ENCODE peak calls at places on chromosome 17, in ten cellular contexts. One of them, this sample, is unnamed.

GRCh38 chr17:46163316-46163715 is 29.9 kb downstream of the KANSL1 start:
- DNase-seq in neural progenitor cell: no peak
- DNase-seq in upper lobe of left lung: no peak
- DNase-seq in upper lobe of right lung: no peak
- DNase-seq in colonic mucosa: no peak
- DNase-seq in heart right ventricle: no peak
- DNase-seq in bronchial epithelial cell: peak; percentile 84
- DNase-seq in AG09309: no peak
- DNase-seq in heart left ventricle: no peak
- DNase-seq in breast epithelium: no peak
- DNase-seq in this sample: no peak

GRCh38 chr17:44555056-44555455 is 2.2 kb upstream of the FZD2 start:
- DNase-seq in neural progenitor cell: no peak
- DNase-seq in upper lobe of left lung: no peak
- DNase-seq in upper lobe of right lung: no peak
- DNase-seq in colonic mucosa: no peak
- DNase-seq in heart right ventricle: no peak
- DNase-seq in bronchial epithelial cell: no peak
- DNase-seq in AG09309: no peak
- DNase-seq in heart left ventricle: no peak
- DNase-seq in breast epithelium: no peak
- DNase-seq in this sample: no peak

GRCh38 chr17:19757536-19758180 is 9.6 kb upstream of the ALDH3A1 start:
- DNase-seq in neural progenitor cell: no peak
- DNase-seq in upper lobe of left lung: no peak
- DNase-seq in upper lobe of right lung: no peak
- DNase-seq in colonic mucosa: no peak
- DNase-seq in heart right ventricle: no peak
- DNase-seq in bronchial epithelial cell: no peak
- DNase-seq in AG09309: no peak
- DNase-seq in heart left ventricle: no peak
- DNase-seq in breast epithelium: no peak
- DNase-seq in this sample: no peak

GRCh38 chr17:694239-694638 is 20.4 kb downstream of the VPS53 start:
- DNase-seq in neural progenitor cell: no peak
- DNase-seq in upper lobe of left lung: no peak
- DNase-seq in upper lobe of right lung: no peak
- DNase-seq in colonic mucosa: no peak
- DNase-seq in heart right ventricle: no peak
- DNase-seq in bronchial epithelial cell: peak; percentile 98
- DNase-seq in AG09309: peak; percentile 95
- DNase-seq in heart left ventricle: no peak
- DNase-seq in breast epithelium: no peak
- DNase-seq in this sample: peak; percentile 97

GRCh38 chr17:83154311-83155127 is 75.1 kb downstream of the METRNL start:
- DNase-seq in neural progenitor cell: no peak
- DNase-seq in upper lobe of left lung: no peak
- DNase-seq in upper lobe of right lung: peak; percentile 54
- DNase-seq in colonic mucosa: no peak
- DNase-seq in heart right ventricle: no peak
- DNase-seq in bronchial epithelial cell: no peak
- DNase-seq in AG09309: no peak
- DNase-seq in heart left ventricle: no peak
- DNase-seq in breast epithelium: peak; percentile 25
- DNase-seq in this sample: no peak

GRCh38 chr17:58617563-58617962 is 74.3 kb downstream of the TEX14 start:
- DNase-seq in neural progenitor cell: no peak
- DNase-seq in upper lobe of left lung: no peak
- DNase-seq in upper lobe of right lung: no peak
- DNase-seq in colonic mucosa: no peak
- DNase-seq in heart right ventricle: no peak
- DNase-seq in bronchial epithelial cell: no peak
- DNase-seq in AG09309: no peak
- DNase-seq in heart left ventricle: no peak
- DNase-seq in breast epithelium: no peak
- DNase-seq in this sample: no peak

GRCh38 chr17:78805301-78805700 is 23.2 kb upstream of the CYTH1 start:
- DNase-seq in neural progenitor cell: no peak
- DNase-seq in upper lobe of left lung: no peak
- DNase-seq in upper lobe of right lung: no peak
- DNase-seq in colonic mucosa: no peak
- DNase-seq in heart right ventricle: no peak
- DNase-seq in bronchial epithelial cell: no peak
- DNase-seq in AG09309: no peak
- DNase-seq in heart left ventricle: no peak
- DNase-seq in breast epithelium: no peak
- DNase-seq in this sample: no peak

GRCh38 chr17:73643012-73643845 is 1.0 kb downstream of the SDK2 start:
- DNase-seq in neural progenitor cell: peak; percentile 71
- DNase-seq in upper lobe of left lung: no peak
- DNase-seq in upper lobe of right lung: peak; percentile 71
- DNase-seq in colonic mucosa: peak; percentile 47
- DNase-seq in heart right ventricle: peak; percentile 34
- DNase-seq in bronchial epithelial cell: peak; percentile 25
- DNase-seq in AG09309: no peak
- DNase-seq in heart left ventricle: peak; percentile 56
- DNase-seq in breast epithelium: no peak
- DNase-seq in this sample: no peak

GRCh38 chr17:59829217-59830006 is 63.3 kb downstream of the TUBD1 start:
- DNase-seq in neural progenitor cell: no peak
- DNase-seq in upper lobe of left lung: no peak
- DNase-seq in upper lobe of right lung: no peak
- DNase-seq in colonic mucosa: peak; percentile 79
- DNase-seq in heart right ventricle: no peak
- DNase-seq in bronchial epithelial cell: peak; percentile 100
- DNase-seq in AG09309: peak; percentile 98
- DNase-seq in heart left ventricle: no peak
- DNase-seq in breast epithelium: no peak
- DNase-seq in this sample: peak; percentile 99

GRCh38 chr17:82486186-82487084 is 27.9 kb downstream of the NARF start:
- DNase-seq in neural progenitor cell: no peak
- DNase-seq in upper lobe of left lung: no peak
- DNase-seq in upper lobe of right lung: no peak
- DNase-seq in colonic mucosa: peak; percentile 32
- DNase-seq in heart right ventricle: no peak
- DNase-seq in bronchial epithelial cell: no peak
- DNase-seq in AG09309: no peak
- DNase-seq in heart left ventricle: no peak
- DNase-seq in breast epithelium: no peak
- DNase-seq in this sample: no peak

GRCh38 chr17:82031303-82031884 is at the start of gene RAC3:
- DNase-seq in neural progenitor cell: peak; percentile 91
- DNase-seq in upper lobe of left lung: no peak
- DNase-seq in upper lobe of right lung: no peak
- DNase-seq in colonic mucosa: no peak
- DNase-seq in heart right ventricle: no peak
- DNase-seq in bronchial epithelial cell: no peak
- DNase-seq in AG09309: no peak
- DNase-seq in heart left ventricle: no peak
- DNase-seq in breast epithelium: no peak
- DNase-seq in this sample: peak; percentile 41

GRCh38 chr17:12256380-12256995 is 235.8 kb downstream of the MAP2K4 start:
- DNase-seq in neural progenitor cell: peak; percentile 64
- DNase-seq in upper lobe of left lung: no peak
- DNase-seq in upper lobe of right lung: no peak
- DNase-seq in colonic mucosa: peak; percentile 35
- DNase-seq in heart right ventricle: no peak
- DNase-seq in bronchial epithelial cell: peak; percentile 49
- DNase-seq in AG09309: peak; percentile 43
- DNase-seq in heart left ventricle: peak; percentile 43
- DNase-seq in breast epithelium: no peak
- DNase-seq in this sample: peak; percentile 83

GRCh38 chr17:45338996-45339535 is 22.2 kb upstream of the MAP3K14 start:
- DNase-seq in neural progenitor cell: no peak
- DNase-seq in upper lobe of left lung: no peak
- DNase-seq in upper lobe of right lung: peak; percentile 29
- DNase-seq in colonic mucosa: no peak
- DNase-seq in heart right ventricle: no peak
- DNase-seq in bronchial epithelial cell: no peak
- DNase-seq in AG09309: no peak
- DNase-seq in heart left ventricle: no peak
- DNase-seq in breast epithelium: peak; percentile 42
- DNase-seq in this sample: no peak

GRCh38 chr17:75430159-75430748 is 24.8 kb upstream of the GRB2 start:
- DNase-seq in neural progenitor cell: peak; percentile 87
- DNase-seq in upper lobe of left lung: no peak
- DNase-seq in upper lobe of right lung: no peak
- DNase-seq in colonic mucosa: no peak
- DNase-seq in heart right ventricle: no peak
- DNase-seq in bronchial epithelial cell: no peak
- DNase-seq in AG09309: no peak
- DNase-seq in heart left ventricle: no peak
- DNase-seq in breast epithelium: no peak
- DNase-seq in this sample: peak; percentile 63

GRCh38 chr17:16924701-16925440 is 47.0 kb downstream of the TNFRSF13B start:
- DNase-seq in neural progenitor cell: no peak
- DNase-seq in upper lobe of left lung: peak; percentile 3
- DNase-seq in upper lobe of right lung: peak; percentile 46
- DNase-seq in colonic mucosa: no peak
- DNase-seq in heart right ventricle: no peak
- DNase-seq in bronchial epithelial cell: no peak
- DNase-seq in AG09309: no peak
- DNase-seq in heart left ventricle: no peak
- DNase-seq in breast epithelium: peak; percentile 33
- DNase-seq in this sample: no peak

GRCh38 chr17:16920628-16921020 is 51.3 kb downstream of the TNFRSF13B start:
- DNase-seq in neural progenitor cell: no peak
- DNase-seq in upper lobe of left lung: no peak
- DNase-seq in upper lobe of right lung: peak; percentile 42
- DNase-seq in colonic mucosa: no peak
- DNase-seq in heart right ventricle: no peak
- DNase-seq in bronchial epithelial cell: no peak
- DNase-seq in AG09309: no peak
- DNase-seq in heart left ventricle: no peak
- DNase-seq in breast epithelium: peak; percentile 17
- DNase-seq in this sample: no peak

GRCh38 chr17:16923904-16924700 is 47.8 kb downstream of the TNFRSF13B start:
- DNase-seq in neural progenitor cell: no peak
- DNase-seq in upper lobe of left lung: peak; percentile 17
- DNase-seq in upper lobe of right lung: peak; percentile 49
- DNase-seq in colonic mucosa: no peak
- DNase-seq in heart right ventricle: no peak
- DNase-seq in bronchial epithelial cell: no peak
- DNase-seq in AG09309: no peak
- DNase-seq in heart left ventricle: no peak
- DNase-seq in breast epithelium: peak; percentile 31
- DNase-seq in this sample: no peak

GRCh38 chr17:16923097-16923903 is 48.6 kb downstream of the TNFRSF13B start:
- DNase-seq in neural progenitor cell: no peak
- DNase-seq in upper lobe of left lung: peak; percentile 20
- DNase-seq in upper lobe of right lung: peak; percentile 53
- DNase-seq in colonic mucosa: no peak
- DNase-seq in heart right ventricle: no peak
- DNase-seq in bronchial epithelial cell: no peak
- DNase-seq in AG09309: no peak
- DNase-seq in heart left ventricle: no peak
- DNase-seq in breast epithelium: peak; percentile 39
- DNase-seq in this sample: no peak

GRCh38 chr17:16922386-16923096 is 49.4 kb downstream of the TNFRSF13B start:
- DNase-seq in neural progenitor cell: no peak
- DNase-seq in upper lobe of left lung: peak; percentile 31
- DNase-seq in upper lobe of right lung: peak; percentile 45
- DNase-seq in colonic mucosa: no peak
- DNase-seq in heart right ventricle: no peak
- DNase-seq in bronchial epithelial cell: peak; percentile 44
- DNase-seq in AG09309: no peak
- DNase-seq in heart left ventricle: no peak
- DNase-seq in breast epithelium: no peak
- DNase-seq in this sample: peak; percentile 33
- TF ChIP-seq CTCF in neural progenitor cell: no peak
- TF ChIP-seq CTCF in upper lobe of left lung: no peak
- TF ChIP-seq CTCF in upper lobe of right lung: peak; percentile 9
- TF ChIP-seq CTCF in colonic mucosa: no peak
- TF ChIP-seq CTCF in heart right ventricle: no peak
- TF ChIP-seq CTCF in bronchial epithelial cell: peak; percentile 16
- TF ChIP-seq CTCF in AG09309: peak; percentile 11
- TF ChIP-seq CTCF in heart left ventricle: no peak
- TF ChIP-seq CTCF in breast epithelium: no peak
- TF ChIP-seq CTCF in this sample: peak; percentile 29

GRCh38 chr17:63434951-63435571 is 11.0 kb downstream of the CYB561 start:
- DNase-seq in neural progenitor cell: no peak
- DNase-seq in upper lobe of left lung: peak; percentile 92
- DNase-seq in upper lobe of right lung: peak; percentile 91
- DNase-seq in colonic mucosa: peak; percentile 88
- DNase-seq in heart right ventricle: peak; percentile 79
- DNase-seq in bronchial epithelial cell: peak; percentile 76
- DNase-seq in AG09309: no peak
- DNase-seq in heart left ventricle: peak; percentile 81
- DNase-seq in breast epithelium: peak; percentile 90
- DNase-seq in this sample: no peak
- H3K4me3 ChIP-seq in neural progenitor cell: no peak overlapping the region
- H3K4me3 ChIP-seq in upper lobe of left lung: no peak overlapping the region
- H3K4me3 ChIP-seq in upper lobe of right lung: no peak overlapping the region
- H3K4me3 ChIP-seq in colonic mucosa: no peak overlapping the region
- H3K4me3 ChIP-seq in heart right ventricle: peak overlapping the region; percentile 5
- H3K4me3 ChIP-seq in bronchial epithelial cell: no peak overlapping the region
- H3K4me3 ChIP-seq in AG09309: no peak overlapping the region
- H3K4me3 ChIP-seq in heart left ventricle: no peak overlapping the region
- H3K4me3 ChIP-seq in breast epithelium: no peak overlapping the region
- H3K4me3 ChIP-seq in this sample: no peak overlapping the region

DNA sequence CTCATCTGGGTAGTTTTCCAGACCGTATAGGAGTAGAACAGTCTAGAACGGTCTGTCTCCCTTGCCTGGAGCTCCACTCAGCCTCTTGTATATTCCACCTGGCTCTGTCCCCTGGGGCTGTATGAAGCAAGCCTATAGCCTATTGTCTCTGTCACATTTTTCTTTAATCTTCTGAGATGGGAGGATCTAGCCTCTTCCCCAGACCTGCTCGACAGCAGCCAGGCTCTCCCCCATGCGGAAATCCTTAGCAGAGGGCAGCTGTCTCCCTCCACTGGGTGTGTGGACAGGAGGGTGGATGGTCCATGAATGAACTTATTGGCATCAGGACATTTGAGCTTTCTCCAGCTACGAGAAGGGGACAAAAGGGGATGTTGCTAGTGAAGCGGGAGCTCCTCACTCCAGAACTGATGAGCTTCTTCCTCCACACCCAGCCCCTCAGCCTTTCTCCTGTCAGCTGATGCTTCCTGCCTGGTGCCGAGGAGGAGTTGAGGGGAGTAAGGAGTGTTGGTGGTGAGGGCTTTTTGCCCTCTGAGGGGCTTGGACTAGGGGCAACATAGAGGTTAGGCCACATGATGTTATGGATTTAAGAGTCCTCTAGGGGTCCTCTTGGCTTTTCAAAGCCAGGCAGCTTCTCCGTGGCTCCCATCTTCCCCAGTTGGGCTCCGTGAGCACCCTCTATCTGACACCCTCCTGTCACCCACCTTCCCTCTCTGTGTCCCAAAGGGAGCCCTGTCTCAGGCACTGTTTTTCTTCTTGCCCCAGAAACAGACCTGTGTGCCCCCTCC is 28.0 kb downstream of the ARHGAP23 start:
- DNase-seq in neural progenitor cell: peak; percentile 31
- DNase-seq in upper lobe of left lung: no peak
- DNase-seq in upper lobe of right lung: no peak
- DNase-seq in colonic mucosa: no peak
- DNase-seq in heart right ventricle: no peak
- DNase-seq in bronchial epithelial cell: no peak
- DNase-seq in AG09309: no peak
- DNase-seq in heart left ventricle: no peak
- DNase-seq in breast epithelium: no peak
- DNase-seq in this sample: no peak
- TF ChIP-seq CTCF in neural progenitor cell: peak; percentile 39
- TF ChIP-seq CTCF in upper lobe of left lung: no peak
- TF ChIP-seq CTCF in upper lobe of right lung: peak; percentile 14
- TF ChIP-seq CTCF in colonic mucosa: no peak
- TF ChIP-seq CTCF in heart right ventricle: no peak
- TF ChIP-seq CTCF in bronchial epithelial cell: no peak
- TF ChIP-seq CTCF in AG09309: no peak
- TF ChIP-seq CTCF in heart left ventricle: no peak
- TF ChIP-seq CTCF in breast epithelium: no peak
- TF ChIP-seq CTCF in this sample: peak; percentile 55

GRCh38 chr17:9470171-9470570 is 105.4 kb downstream of the STX8 start:
- DNase-seq in neural progenitor cell: no peak
- DNase-seq in upper lobe of left lung: no peak
- DNase-seq in upper lobe of right lung: no peak
- DNase-seq in colonic mucosa: no peak
- DNase-seq in heart right ventricle: no peak
- DNase-seq in bronchial epithelial cell: no peak
- DNase-seq in AG09309: no peak
- DNase-seq in heart left ventricle: no peak
- DNase-seq in breast epithelium: no peak
- DNase-seq in this sample: peak; percentile 55
- H3K4me3 ChIP-seq in neural progenitor cell: no peak overlapping the region
- H3K4me3 ChIP-seq in upper lobe of left lung: no peak overlapping the region
- H3K4me3 ChIP-seq in upper lobe of right lung: no peak overlapping the region
- H3K4me3 ChIP-seq in colonic mucosa: no peak overlapping the region
- H3K4me3 ChIP-seq in heart right ventricle: no peak overlapping the region
- H3K4me3 ChIP-seq in bronchial epithelial cell: no peak overlapping the region
- H3K4me3 ChIP-seq in AG09309: no peak overlapping the region
- H3K4me3 ChIP-seq in heart left ventricle: no peak overlapping the region
- H3K4me3 ChIP-seq in breast epithelium: no peak overlapping the region
- H3K4me3 ChIP-seq in this sample: no peak overlapping the region